ENCODE peak calls at places on chromosomes 16 and 17, in nine cellular contexts. One of them, this sample, is unnamed.

GRCh38 chr17:45785373-45786193 is 1.5 kb downstream of the CRHR1 start:
- DNase-seq in posterior cingulate gyrus: peak
- DNase-seq in GM20000: peak
- DNase-seq in ureter: no peak
- DNase-seq in GM06990: no peak
- DNase-seq in right atrium auricular region: no peak
- DNase-seq in pons: no peak
- DNase-seq in HTR-8/SVneo: no peak
- DNase-seq in SHP77: no peak
- DNase-seq in this sample: no peak

GRCh38 chr17:76371656-76372628 is 12.5 kb upstream of the SPHK1 start:
- DNase-seq in SHP77: no peak
- DNase-seq in posterior cingulate gyrus: no peak
- DNase-seq in ureter: no peak
- DNase-seq in GM20000: no peak
- DNase-seq in HTR-8/SVneo: no peak
- DNase-seq in right atrium auricular region: no peak
- DNase-seq in GM06990: no peak
- DNase-seq in pons: no peak
- DNase-seq in this sample: no peak

GRCh38 chr17:17572010-17572785 is 19.3 kb downstream of the PEMT start:
- DNase-seq in GM06990: no peak
- DNase-seq in right atrium auricular region: no peak
- DNase-seq in posterior cingulate gyrus: no peak
- DNase-seq in GM20000: no peak
- DNase-seq in SHP77: no peak
- DNase-seq in ureter: no peak
- DNase-seq in pons: no peak
- DNase-seq in HTR-8/SVneo: no peak
- DNase-seq in this sample: no peak

GRCh38 chr17:44004077-44004760 is at the start of gene NAGS:
- DNase-seq in HTR-8/SVneo: no peak
- DNase-seq in GM06990: no peak
- DNase-seq in right atrium auricular region: no peak
- DNase-seq in pons: no peak
- DNase-seq in GM20000: no peak
- DNase-seq in posterior cingulate gyrus: no peak
- DNase-seq in ureter: no peak
- DNase-seq in SHP77: no peak
- DNase-seq in this sample: peak

GRCh38 chr17:7997186-7997585 is 5.2 kb upstream of the GUCY2D start:
- DNase-seq in pons: no peak
- DNase-seq in GM20000: no peak
- DNase-seq in HTR-8/SVneo: no peak
- DNase-seq in right atrium auricular region: no peak
- DNase-seq in GM06990: no peak
- DNase-seq in posterior cingulate gyrus: no peak
- DNase-seq in ureter: no peak
- DNase-seq in SHP77: peak
- DNase-seq in this sample: peak

GRCh38 chr16:80527297-80527696 is 13.5 kb upstream of the DYNLRB2 start:
- DNase-seq in GM06990: peak
- DNase-seq in right atrium auricular region: no peak
- DNase-seq in SHP77: peak
- DNase-seq in posterior cingulate gyrus: no peak
- DNase-seq in pons: no peak
- DNase-seq in ureter: no peak
- DNase-seq in HTR-8/SVneo: peak
- DNase-seq in GM20000: peak
- DNase-seq in this sample: peak

GRCh38 chr16:54822502-54823291 is 108.0 kb upstream of the IRX5 start:
- DNase-seq in posterior cingulate gyrus: no peak
- DNase-seq in GM06990: no peak
- DNase-seq in SHP77: no peak
- DNase-seq in ureter: no peak
- DNase-seq in pons: no peak
- DNase-seq in GM20000: no peak
- DNase-seq in HTR-8/SVneo: no peak
- DNase-seq in right atrium auricular region: no peak
- DNase-seq in this sample: no peak

GRCh38 chr17:74519951-74520553 is 11.2 kb downstream of the CD300LB start:
- DNase-seq in GM20000: no peak
- DNase-seq in SHP77: no peak
- DNase-seq in HTR-8/SVneo: no peak
- DNase-seq in ureter: peak
- DNase-seq in posterior cingulate gyrus: no peak
- DNase-seq in right atrium auricular region: peak
- DNase-seq in pons: peak
- DNase-seq in GM06990: no peak
- DNase-seq in this sample: peak

GRCh38 chr17:17849147-17849820 is 12.5 kb upstream of the SREBF1 start:
- DNase-seq in right atrium auricular region: peak
- DNase-seq in ureter: peak
- DNase-seq in GM06990: peak
- DNase-seq in pons: peak
- DNase-seq in SHP77: peak
- DNase-seq in HTR-8/SVneo: no peak
- DNase-seq in GM20000: peak
- DNase-seq in posterior cingulate gyrus: peak
- DNase-seq in this sample: peak

GRCh38 chr17:15470536-15470935 is 3.1 kb upstream of the CDRT4 start:
- DNase-seq in GM20000: no peak
- DNase-seq in SHP77: no peak
- DNase-seq in HTR-8/SVneo: no peak
- DNase-seq in GM06990: no peak
- DNase-seq in pons: no peak
- DNase-seq in ureter: no peak
- DNase-seq in posterior cingulate gyrus: no peak
- DNase-seq in right atrium auricular region: no peak
- DNase-seq in this sample: no peak

GRCh38 chr16:79969458-79969857 is 368.9 kb upstream of the MAF start:
- DNase-seq in GM20000: no peak
- DNase-seq in GM06990: no peak
- DNase-seq in right atrium auricular region: no peak
- DNase-seq in pons: no peak
- DNase-seq in HTR-8/SVneo: no peak
- DNase-seq in posterior cingulate gyrus: no peak
- DNase-seq in ureter: no peak
- DNase-seq in SHP77: no peak
- DNase-seq in this sample: no peak

GRCh38 chr17:6092182-6092922 is 22.2 kb downstream of the WSCD1 start:
- DNase-seq in right atrium auricular region: no peak
- DNase-seq in HTR-8/SVneo: no peak
- DNase-seq in GM06990: no peak
- DNase-seq in posterior cingulate gyrus: no peak
- DNase-seq in pons: no peak
- DNase-seq in SHP77: no peak
- DNase-seq in GM20000: no peak
- DNase-seq in ureter: no peak
- DNase-seq in this sample: no peak

GRCh38 chr16:81457326-81458133 is 12.9 kb downstream of the CMIP start:
- DNase-seq in ureter: no peak
- DNase-seq in SHP77: no peak
- DNase-seq in posterior cingulate gyrus: no peak
- DNase-seq in GM06990: no peak
- DNase-seq in right atrium auricular region: no peak
- DNase-seq in HTR-8/SVneo: peak
- DNase-seq in GM20000: no peak
- DNase-seq in pons: no peak
- DNase-seq in this sample: peak

GRCh38 chr17:11954961-11955360 is 42.3 kb downstream of the ZNF18 start:
- DNase-seq in HTR-8/SVneo: no peak
- DNase-seq in GM06990: no peak
- DNase-seq in pons: no peak
- DNase-seq in SHP77: no peak
- DNase-seq in right atrium auricular region: no peak
- DNase-seq in posterior cingulate gyrus: no peak
- DNase-seq in ureter: no peak
- DNase-seq in GM20000: no peak
- DNase-seq in this sample: no peak

GRCh38 chr16:6955303-6955702 is 377.3 kb upstream of the RBFOX1 start:
- DNase-seq in HTR-8/SVneo: no peak
- DNase-seq in posterior cingulate gyrus: no peak
- DNase-seq in ureter: no peak
- DNase-seq in GM06990: no peak
- DNase-seq in GM20000: no peak
- DNase-seq in pons: no peak
- DNase-seq in right atrium auricular region: no peak
- DNase-seq in SHP77: no peak
- DNase-seq in this sample: no peak

GRCh38 chr16:278863-279366 is 1.5 kb upstream of the ARHGDIG start:
- DNase-seq in GM20000: no peak
- DNase-seq in ureter: peak
- DNase-seq in pons: peak
- DNase-seq in GM06990: no peak
- DNase-seq in SHP77: peak
- DNase-seq in right atrium auricular region: no peak
- DNase-seq in posterior cingulate gyrus: no peak
- DNase-seq in HTR-8/SVneo: peak
- DNase-seq in this sample: peak

GRCh38 chr17:3667366-3668278 is 756 bp downstream of the TAX1BP3 start:
- DNase-seq in GM06990: no peak
- DNase-seq in SHP77: peak
- DNase-seq in HTR-8/SVneo: peak
- DNase-seq in right atrium auricular region: peak
- DNase-seq in ureter: peak
- DNase-seq in GM20000: no peak
- DNase-seq in posterior cingulate gyrus: peak
- DNase-seq in pons: peak
- DNase-seq in this sample: no peak

GRCh38 chr16:47366228-47366627 is 94.6 kb downstream of the ITFG1 start:
- DNase-seq in GM06990: no peak
- DNase-seq in ureter: no peak
- DNase-seq in HTR-8/SVneo: no peak
- DNase-seq in right atrium auricular region: no peak
- DNase-seq in SHP77: no peak
- DNase-seq in GM20000: no peak
- DNase-seq in pons: no peak
- DNase-seq in posterior cingulate gyrus: no peak
- DNase-seq in this sample: no peak

GRCh38 chr17:75516619-75517276 is 420 bp downstream of the TSEN54 start:
- DNase-seq in pons: no peak
- DNase-seq in right atrium auricular region: no peak
- DNase-seq in SHP77: no peak
- DNase-seq in GM06990: peak
- DNase-seq in posterior cingulate gyrus: no peak
- DNase-seq in GM20000: no peak
- DNase-seq in HTR-8/SVneo: no peak
- DNase-seq in ureter: no peak
- DNase-seq in this sample: peak

GRCh38 chr16:74753180-74753579 is 21.4 kb downstream of the FA2H start:
- DNase-seq in GM20000: no peak
- DNase-seq in ureter: no peak
- DNase-seq in posterior cingulate gyrus: no peak
- DNase-seq in GM06990: no peak
- DNase-seq in HTR-8/SVneo: no peak
- DNase-seq in SHP77: no peak
- DNase-seq in pons: no peak
- DNase-seq in right atrium auricular region: no peak
- DNase-seq in this sample: no peak

GRCh38 chr17:79951361-79952264 is 84.1 kb downstream of the TBC1D16 start:
- DNase-seq in ureter: no peak
- DNase-seq in posterior cingulate gyrus: peak
- DNase-seq in GM06990: no peak
- DNase-seq in right atrium auricular region: no peak
- DNase-seq in HTR-8/SVneo: no peak
- DNase-seq in GM20000: no peak
- DNase-seq in SHP77: no peak
- DNase-seq in pons: peak
- DNase-seq in this sample: peak

GRCh38 chr16:1972490-1972877 is 631 bp downstream of the TBL3 start:
- DNase-seq in GM20000: peak
- DNase-seq in pons: no peak
- DNase-seq in GM06990: no peak
- DNase-seq in HTR-8/SVneo: no peak
- DNase-seq in posterior cingulate gyrus: no peak
- DNase-seq in SHP77: no peak
- DNase-seq in ureter: no peak
- DNase-seq in right atrium auricular region: no peak
- DNase-seq in this sample: peak

GRCh38 chr16:66070140-66070887 is 296.2 kb upstream of the CDH5 start:
- DNase-seq in posterior cingulate gyrus: peak
- DNase-seq in HTR-8/SVneo: no peak
- DNase-seq in GM20000: no peak
- DNase-seq in GM06990: no peak
- DNase-seq in pons: peak
- DNase-seq in right atrium auricular region: no peak
- DNase-seq in SHP77: no peak
- DNase-seq in ureter: peak
- DNase-seq in this sample: no peak

GRCh38 chr17:77254961-77255741 is 114.4 kb downstream of the SEC14L1 start:
- DNase-seq in SHP77: peak
- DNase-seq in GM06990: no peak
- DNase-seq in right atrium auricular region: no peak
- DNase-seq in HTR-8/SVneo: peak
- DNase-seq in ureter: peak
- DNase-seq in posterior cingulate gyrus: no peak
- DNase-seq in pons: peak
- DNase-seq in GM20000: no peak
- DNase-seq in this sample: no peak

GRCh38 chr17:76398523-76399174 is 14.2 kb downstream of the SPHK1 start:
- DNase-seq in ureter: no peak
- DNase-seq in GM06990: no peak
- DNase-seq in pons: no peak
- DNase-seq in SHP77: no peak
- DNase-seq in GM20000: no peak
- DNase-seq in posterior cingulate gyrus: no peak
- DNase-seq in right atrium auricular region: no peak
- DNase-seq in HTR-8/SVneo: no peak
- DNase-seq in this sample: no peak

GRCh38 chr17:2724783-2725164 is 13.2 kb upstream of the CLUH start:
- DNase-seq in SHP77: no peak
- DNase-seq in GM06990: peak
- DNase-seq in posterior cingulate gyrus: peak
- DNase-seq in GM20000: no peak
- DNase-seq in right atrium auricular region: no peak
- DNase-seq in HTR-8/SVneo: no peak
- DNase-seq in pons: no peak
- DNase-seq in ureter: no peak
- DNase-seq in this sample: peak

GRCh38 chr17:79258843-79259242 is 184.2 kb downstream of the ENGASE start:
- DNase-seq in ureter: no peak
- DNase-seq in pons: no peak
- DNase-seq in SHP77: no peak
- DNase-seq in right atrium auricular region: no peak
- DNase-seq in GM06990: no peak
- DNase-seq in GM20000: no peak
- DNase-seq in posterior cingulate gyrus: no peak
- DNase-seq in HTR-8/SVneo: no peak
- DNase-seq in this sample: no peak

GRCh38 chr17:43846221-43846712 is 709 bp upstream of the CD300LG start:
- DNase-seq in pons: peak
- DNase-seq in ureter: peak
- DNase-seq in GM20000: peak
- DNase-seq in posterior cingulate gyrus: peak
- DNase-seq in HTR-8/SVneo: peak
- DNase-seq in GM06990: peak
- DNase-seq in SHP77: peak
- DNase-seq in right atrium auricular region: peak
- DNase-seq in this sample: peak

GRCh38 chr17:61418433-61418832 is 18.8 kb downstream of the TBX2 start:
- DNase-seq in posterior cingulate gyrus: no peak
- DNase-seq in pons: no peak
- DNase-seq in GM20000: no peak
- DNase-seq in HTR-8/SVneo: no peak
- DNase-seq in ureter: no peak
- DNase-seq in SHP77: no peak
- DNase-seq in GM06990: no peak
- DNase-seq in right atrium auricular region: no peak
- DNase-seq in this sample: no peak

GRCh38 chr16:86465434-86465833 is 44.9 kb upstream of the FOXF1 start:
- DNase-seq in GM20000: no peak
- DNase-seq in ureter: no peak
- DNase-seq in right atrium auricular region: no peak
- DNase-seq in posterior cingulate gyrus: no peak
- DNase-seq in pons: no peak
- DNase-seq in GM06990: no peak
- DNase-seq in HTR-8/SVneo: no peak
- DNase-seq in SHP77: no peak
- DNase-seq in this sample: no peak

GRCh38 chr16:69386596-69386995 is 789 bp upstream of the TERF2 start:
- DNase-seq in GM06990: no peak
- DNase-seq in GM20000: no peak
- DNase-seq in pons: no peak
- DNase-seq in HTR-8/SVneo: no peak
- DNase-seq in right atrium auricular region: no peak
- DNase-seq in posterior cingulate gyrus: no peak
- DNase-seq in SHP77: no peak
- DNase-seq in ureter: no peak
- DNase-seq in this sample: no peak